ENCODE peak calls at places on chromosomes 11 and 22, in four cellular contexts. One of them, this sample, is unnamed.
A peak's percentile ranks its signal among the peaks of the same experiment; 100 is the strongest.

GRCh38 chr11:11786771-11787170 is 55.0 kb upstream of the USP47 start:
- DNase-seq in fibroblast of mammary gland: peak; percentile 46
- DNase-seq in pancreas: no peak
- DNase-seq in cardiac muscle cell: peak; percentile 15
- DNase-seq in this sample: no peak

GRCh38 chr22:31753005-31753633 is 700 bp upstream of the DEPDC5 start:
- DNase-seq in cardiac muscle cell: peak; percentile 93
- DNase-seq in fibroblast of mammary gland: no peak
- DNase-seq in pancreas: peak; percentile 36
- DNase-seq in this sample: peak; percentile 86

GRCh38 chr11:108559904-108560303 is 33.7 kb downstream of the EXPH5 start:
- DNase-seq in pancreas: no peak
- DNase-seq in fibroblast of mammary gland: peak; percentile 95
- DNase-seq in cardiac muscle cell: no peak
- DNase-seq in this sample: no peak

GRCh38 chr11:62555464-62556092 is 9.0 kb upstream of the AHNAK start:
- DNase-seq in pancreas: no peak
- DNase-seq in cardiac muscle cell: peak; percentile 20
- DNase-seq in fibroblast of mammary gland: peak; percentile 67
- DNase-seq in this sample: peak; percentile 41

GRCh38 chr11:69538840-69539239 is 57.4 kb downstream of the LINC01488 start:
- DNase-seq in pancreas: no peak
- DNase-seq in cardiac muscle cell: no peak
- DNase-seq in fibroblast of mammary gland: no peak
- DNase-seq in this sample: no peak

GRCh38 chr11:22730319-22730718 is 63.9 kb downstream of the GAS2 start:
- DNase-seq in fibroblast of mammary gland: peak; percentile 1
- DNase-seq in cardiac muscle cell: peak; percentile 34
- DNase-seq in pancreas: peak; percentile 18
- DNase-seq in this sample: no peak

GRCh38 chr11:71067753-71068152 is 184.6 kb downstream of the SHANK2 start:
- DNase-seq in pancreas: no peak
- DNase-seq in fibroblast of mammary gland: no peak
- DNase-seq in cardiac muscle cell: no peak
- DNase-seq in this sample: no peak

GRCh38 chr11:64385953-64386704 is 27.2 kb downstream of the RPS6KA4 start:
- DNase-seq in fibroblast of mammary gland: peak; percentile 14
- DNase-seq in pancreas: no peak
- DNase-seq in cardiac muscle cell: peak; percentile 74
- DNase-seq in this sample: no peak

GRCh38 chr11:128399186-128399585 is 188.2 kb downstream of the ETS1 start:
- DNase-seq in pancreas: no peak
- DNase-seq in cardiac muscle cell: no peak
- DNase-seq in fibroblast of mammary gland: peak; percentile 77
- DNase-seq in this sample: no peak

GRCh38 chr11:85961130-85961529 is 105.9 kb downstream of the CCDC83 start:
- DNase-seq in fibroblast of mammary gland: no peak
- DNase-seq in pancreas: no peak
- DNase-seq in cardiac muscle cell: peak; percentile 45
- DNase-seq in this sample: no peak

GRCh38 chr11:17298302-17298701 is 21.8 kb downstream of the NUCB2 start:
- DNase-seq in pancreas: no peak
- DNase-seq in cardiac muscle cell: no peak
- DNase-seq in fibroblast of mammary gland: no peak
- DNase-seq in this sample: no peak

GRCh38 chr11:65013130-65013691 is 749 bp upstream of the ARL2 start:
- DNase-seq in pancreas: peak; percentile 86
- DNase-seq in fibroblast of mammary gland: peak; percentile 82
- DNase-seq in cardiac muscle cell: no peak
- DNase-seq in this sample: peak; percentile 88

GRCh38 chr11:47586456-47586855 is at the start of gene FAM180B:
- DNase-seq in fibroblast of mammary gland: no peak
- DNase-seq in pancreas: no peak
- DNase-seq in cardiac muscle cell: no peak
- DNase-seq in this sample: no peak

GRCh38 chr11:74280494-74280893 is 30.9 kb downstream of the P4HA3 start:
- DNase-seq in fibroblast of mammary gland: no peak
- DNase-seq in cardiac muscle cell: no peak
- DNase-seq in pancreas: no peak
- DNase-seq in this sample: no peak

GRCh38 chr11:117229931-117230285 is 2.0 kb downstream of the PCSK7 start:
- DNase-seq in pancreas: no peak
- DNase-seq in cardiac muscle cell: no peak
- DNase-seq in fibroblast of mammary gland: no peak
- DNase-seq in this sample: no peak

GRCh38 chr11:117228091-117228490 is 3.8 kb downstream of the PCSK7 start:
- DNase-seq in cardiac muscle cell: no peak
- DNase-seq in fibroblast of mammary gland: no peak
- DNase-seq in pancreas: no peak
- DNase-seq in this sample: no peak

GRCh38 chr11:117230286-117230961 is 1.4 kb downstream of the PCSK7 start:
- DNase-seq in cardiac muscle cell: no peak
- DNase-seq in fibroblast of mammary gland: peak; percentile 73
- DNase-seq in pancreas: no peak
- DNase-seq in this sample: no peak

GRCh38 chr11:117230981-117231636 is 764 bp downstream of the PCSK7 start:
- DNase-seq in cardiac muscle cell: no peak
- DNase-seq in pancreas: no peak
- DNase-seq in fibroblast of mammary gland: no peak
- DNase-seq in this sample: no peak

GRCh38 chr11:117229411-117229810 is 2.5 kb downstream of the PCSK7 start:
- DNase-seq in fibroblast of mammary gland: no peak
- DNase-seq in cardiac muscle cell: no peak
- DNase-seq in pancreas: no peak
- DNase-seq in this sample: no peak
- H3K4me3 ChIP-seq in fibroblast of mammary gland: no peak overlapping the region
- H3K4me3 ChIP-seq in cardiac muscle cell: no peak overlapping the region
- H3K4me3 ChIP-seq in pancreas: no peak overlapping the region
- H3K4me3 ChIP-seq in this sample: no peak overlapping the region

DNA sequence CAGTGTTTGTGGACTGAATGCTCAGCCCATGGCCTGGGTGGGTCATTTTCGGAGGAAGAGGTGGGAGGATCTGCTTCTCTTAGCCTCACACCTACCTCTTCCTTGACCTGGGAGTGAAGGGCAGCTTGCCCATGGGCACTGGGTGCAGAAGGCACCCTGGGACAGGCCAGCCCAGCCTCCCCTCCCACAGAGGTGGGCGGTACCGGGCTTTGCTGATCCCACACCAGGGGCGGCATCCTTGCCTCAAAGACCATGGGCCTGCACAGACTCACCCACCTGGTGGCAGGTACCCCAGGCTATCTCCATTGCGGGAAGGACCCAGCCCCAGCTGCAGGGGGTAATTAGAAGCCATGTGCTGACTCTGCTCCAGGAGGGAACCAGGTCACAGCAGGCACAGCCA is 1.5 kb upstream of the PNPLA5 start:
- DNase-seq in pancreas: no peak
- DNase-seq in fibroblast of mammary gland: no peak
- DNase-seq in cardiac muscle cell: no peak
- DNase-seq in this sample: no peak
- H3K4me3 ChIP-seq in pancreas: no peak overlapping the region
- H3K4me3 ChIP-seq in fibroblast of mammary gland: no peak overlapping the region
- H3K4me3 ChIP-seq in cardiac muscle cell: no peak overlapping the region
- H3K4me3 ChIP-seq in this sample: no peak overlapping the region

DNA sequence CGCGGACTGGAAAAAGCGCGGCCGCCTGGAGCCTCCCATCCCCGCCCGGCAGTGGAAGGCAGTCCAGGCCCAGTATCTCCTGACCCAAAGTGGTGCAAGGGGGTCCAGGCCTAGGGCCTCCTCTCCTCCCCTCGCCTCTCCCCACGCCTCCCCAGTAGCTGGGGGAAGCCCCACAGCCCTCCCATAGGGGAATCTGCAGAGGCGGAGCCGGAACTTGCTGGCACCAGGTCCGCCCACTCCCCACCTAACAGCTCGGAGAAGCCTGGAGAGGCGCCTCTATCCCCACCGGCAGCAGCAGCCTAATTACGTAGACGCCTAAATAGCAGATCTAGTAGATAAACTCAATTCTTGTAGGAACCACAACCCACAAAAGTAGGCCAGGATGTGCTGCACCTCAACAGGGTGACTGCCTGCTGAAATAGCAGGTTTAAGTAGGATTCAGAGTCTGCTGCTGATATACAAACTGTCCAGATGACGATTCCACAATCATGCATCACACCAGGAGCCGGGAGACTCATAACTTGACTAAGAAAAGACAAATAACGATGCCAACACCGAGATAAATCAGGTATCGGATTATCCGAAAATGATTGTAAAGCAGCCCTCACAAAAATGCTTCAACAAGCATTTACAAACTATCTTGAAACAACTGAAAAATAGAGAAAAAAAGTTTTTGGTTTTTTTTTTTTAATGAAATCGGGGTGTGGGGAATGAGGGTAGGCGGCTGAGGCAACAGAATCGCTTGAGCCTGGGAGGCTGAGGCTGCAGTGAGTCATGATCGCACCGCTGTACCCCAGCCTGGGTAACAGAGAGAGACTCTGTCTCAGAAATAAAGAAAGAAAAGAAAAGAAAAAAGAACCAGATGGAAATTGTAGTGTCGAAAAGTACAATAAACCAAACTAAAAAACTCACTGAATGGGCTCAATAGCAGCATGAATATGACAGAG is 11.4 kb upstream of the BRD1 start:
- DNase-seq in cardiac muscle cell: no peak
- DNase-seq in fibroblast of mammary gland: no peak
- DNase-seq in pancreas: no peak
- DNase-seq in this sample: no peak
- H3K4me3 ChIP-seq in cardiac muscle cell: no peak overlapping the region
- H3K4me3 ChIP-seq in fibroblast of mammary gland: no peak overlapping the region
- H3K4me3 ChIP-seq in pancreas: no peak overlapping the region
- H3K4me3 ChIP-seq in this sample: no peak overlapping the region

GRCh38 chr11:73184953-73185671 is 33.0 kb upstream of the P2RY2 start:
- DNase-seq in cardiac muscle cell: peak; percentile 70
- DNase-seq in pancreas: peak; percentile 62
- DNase-seq in fibroblast of mammary gland: peak; percentile 55
- DNase-seq in this sample: peak; percentile 66
- H3K4me3 ChIP-seq in cardiac muscle cell: no peak overlapping the region
- H3K4me3 ChIP-seq in pancreas: no peak overlapping the region
- H3K4me3 ChIP-seq in fibroblast of mammary gland: no peak overlapping the region
- H3K4me3 ChIP-seq in this sample: no peak overlapping the region

GRCh38 chr11:111540921-111541208 is 345 bp downstream of the LAYN start:
- DNase-seq in cardiac muscle cell: no peak
- DNase-seq in fibroblast of mammary gland: no peak
- DNase-seq in pancreas: no peak
- DNase-seq in this sample: no peak

GRCh38 chr11:111538407-111539114 is 2.0 kb upstream of the LAYN start:
- DNase-seq in cardiac muscle cell: no peak
- DNase-seq in pancreas: no peak
- DNase-seq in fibroblast of mammary gland: no peak
- DNase-seq in this sample: no peak

GRCh38 chr11:111541209-111542061 is 915 bp downstream of the LAYN start:
- DNase-seq in pancreas: peak; percentile 18
- DNase-seq in fibroblast of mammary gland: peak; percentile 74
- DNase-seq in cardiac muscle cell: peak; percentile 36
- DNase-seq in this sample: peak; percentile 18

GRCh38 chr11:111539426-111540113 is 950 bp upstream of the LAYN start:
- DNase-seq in cardiac muscle cell: no peak
- DNase-seq in fibroblast of mammary gland: no peak
- DNase-seq in pancreas: no peak
- DNase-seq in this sample: no peak

GRCh38 chr11:111540114-111540920 is at the start of gene LAYN:
- DNase-seq in fibroblast of mammary gland: peak; percentile 42
- DNase-seq in cardiac muscle cell: peak; percentile 55
- DNase-seq in pancreas: peak; percentile 22
- DNase-seq in this sample: peak; percentile 12
- H3K4me3 ChIP-seq in fibroblast of mammary gland: peak within 1 kb of the TSS; percentile 71
- H3K4me3 ChIP-seq in cardiac muscle cell: peak within 1 kb of the TSS; percentile 34
- H3K4me3 ChIP-seq in pancreas: peak within 1 kb of the TSS; percentile 51
- H3K4me3 ChIP-seq in this sample: peak within 1 kb of the TSS; percentile 45

GRCh38 chr22:37804502-37804885 is 3.2 kb upstream of the GCAT start:
- DNase-seq in pancreas: no peak
- DNase-seq in cardiac muscle cell: no peak
- DNase-seq in fibroblast of mammary gland: no peak
- DNase-seq in this sample: no peak

GRCh38 chr22:37801946-37802309 is 5.8 kb upstream of the GCAT start:
- DNase-seq in fibroblast of mammary gland: no peak
- DNase-seq in cardiac muscle cell: no peak
- DNase-seq in pancreas: no peak
- DNase-seq in this sample: no peak

GRCh38 chr22:37802310-37803194 is 5.2 kb upstream of the GCAT start:
- DNase-seq in pancreas: peak; percentile 66
- DNase-seq in fibroblast of mammary gland: no peak
- DNase-seq in cardiac muscle cell: peak; percentile 83
- DNase-seq in this sample: peak; percentile 63

GRCh38 chr22:37803636-37804371 is 3.9 kb upstream of the GCAT start:
- DNase-seq in pancreas: no peak
- DNase-seq in fibroblast of mammary gland: no peak
- DNase-seq in cardiac muscle cell: no peak
- DNase-seq in this sample: no peak

DNA sequence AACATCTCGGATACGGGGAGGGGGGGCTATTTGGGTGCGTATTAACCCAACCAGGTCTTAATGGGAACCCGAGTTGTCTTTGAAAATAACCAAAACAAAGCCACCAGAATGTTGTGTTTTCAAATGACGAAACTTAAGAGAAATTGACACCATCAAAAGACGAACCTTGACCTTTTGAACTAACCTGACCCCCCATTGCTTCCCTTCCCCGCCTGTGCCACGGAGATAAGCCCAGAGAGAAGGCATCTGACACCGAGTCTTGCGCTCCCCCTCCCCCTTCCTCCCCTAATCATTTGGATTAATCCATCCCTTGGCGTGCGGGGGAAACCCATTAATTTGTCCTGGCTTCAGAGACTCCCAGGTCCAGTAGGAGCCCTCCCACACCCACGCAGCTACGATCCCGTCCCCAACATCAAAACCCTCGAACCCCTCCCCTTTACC is 4.5 kb upstream of the GCAT start:
- DNase-seq in pancreas: no peak
- DNase-seq in cardiac muscle cell: no peak
- DNase-seq in fibroblast of mammary gland: no peak
- DNase-seq in this sample: no peak
- H3K4me3 ChIP-seq in pancreas: peak overlapping the region; percentile 61
- H3K4me3 ChIP-seq in cardiac muscle cell: peak overlapping the region; percentile 63
- H3K4me3 ChIP-seq in fibroblast of mammary gland: peak overlapping the region; percentile 48
- H3K4me3 ChIP-seq in this sample: no peak overlapping the region

DNA sequence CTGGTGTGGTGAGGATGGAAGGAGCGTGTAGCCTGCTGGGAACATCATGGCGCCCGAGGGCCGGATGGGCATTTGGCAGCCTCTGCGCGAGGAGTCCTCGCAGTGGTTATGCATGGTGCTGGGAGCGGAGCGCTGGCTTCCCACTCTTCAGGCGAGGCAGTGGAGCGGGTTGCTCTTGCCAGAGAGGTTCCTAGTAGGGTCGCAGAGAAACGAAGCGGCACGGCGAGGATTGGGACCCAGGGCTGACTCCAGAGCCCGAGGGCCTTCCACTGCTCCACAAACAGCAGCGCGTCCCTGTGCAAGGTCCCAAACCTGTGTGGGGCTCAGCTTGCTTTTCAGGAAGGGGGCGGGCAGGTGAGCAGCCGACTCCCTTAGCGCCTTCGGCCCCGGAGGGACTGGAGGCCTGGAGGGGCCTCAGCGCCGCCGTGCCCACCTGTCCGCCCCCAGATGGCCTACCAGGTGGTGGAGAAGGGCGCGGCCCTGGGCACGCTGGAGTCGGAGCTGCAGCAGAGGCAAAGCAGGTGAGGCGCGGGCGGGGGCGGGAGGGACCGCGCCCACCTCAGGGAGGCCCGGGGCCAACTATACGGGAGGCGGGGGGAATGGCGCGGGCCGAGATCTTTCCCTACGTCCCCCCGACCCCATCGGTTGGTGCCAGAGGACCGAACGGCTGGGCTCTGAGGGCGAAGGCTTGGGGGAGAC is 7.2 kb downstream of the ATG16L2 start:
- DNase-seq in pancreas: no peak
- DNase-seq in cardiac muscle cell: no peak
- DNase-seq in fibroblast of mammary gland: no peak
- DNase-seq in this sample: no peak
- H3K4me3 ChIP-seq in pancreas: peak overlapping the region; percentile 64
- H3K4me3 ChIP-seq in cardiac muscle cell: peak overlapping the region; percentile 17
- H3K4me3 ChIP-seq in fibroblast of mammary gland: peak overlapping the region; percentile 54
- H3K4me3 ChIP-seq in this sample: no peak overlapping the region

GRCh38 chr11:121656333-121657090 is 203.7 kb upstream of the SORL1-AS1 start:
- DNase-seq in fibroblast of mammary gland: no peak
- DNase-seq in cardiac muscle cell: no peak
- DNase-seq in pancreas: no peak
- DNase-seq in this sample: peak; percentile 9
- H3K4me3 ChIP-seq in fibroblast of mammary gland: peak overlapping the region; percentile 4
- H3K4me3 ChIP-seq in cardiac muscle cell: no peak overlapping the region
- H3K4me3 ChIP-seq in pancreas: peak overlapping the region; percentile 45
- H3K4me3 ChIP-seq in this sample: peak overlapping the region; percentile 64